ENCODE peak calls at places on chromosomes 16 and 17, in seven cellular contexts. E is NCI-H1417, O is HTR-8/SVneo, W is right cardiac atrium, N is sciatic nerve, H is T-helper 2 cell, B is GM10248. K is an unnamed sample.

GRCh38 chr16:29863669-29863984 is 601 bp upstream of the CDIPT start:
- DNase-seq in E (no peak), O (no peak), W (no peak), N (no peak), H (no peak), B (no peak), K (no peak)

GRCh38 chr17:80695979-80696378 is 151.3 kb downstream of the RPTOR start:
- DNase-seq in E (no peak), O (no peak), W (no peak), N (no peak), H (no peak), B (no peak), K (no peak)

GRCh38 chr17:9192010-9192409 is 170.7 kb downstream of the NTN1 start:
- DNase-seq in E (no peak), O (no peak), W (no peak), N (no peak), H (no peak), B (no peak), K (no peak)

GRCh38 chr16:28990375-28991040 is 5.7 kb downstream of the LAT start:
- DNase-seq in E (no peak), O (no peak), W (no peak), N (no peak), H (peak), B (no peak), K (no peak)

GRCh38 chr17:59753522-59754467 is 46.3 kb downstream of the VMP1 start:
- DNase-seq in E (peak), O (peak), W (no peak), N (no peak), H (peak), B (peak), K (peak)

GRCh38 chr17:38727661-38728220 is 2.4 kb upstream of the CISD3 start:
- DNase-seq in E (no peak), O (no peak), W (no peak), N (no peak), H (peak), B (no peak), K (no peak)

GRCh38 chr16:4970010-4970409 is 11.9 kb downstream of the SEC14L5 start:
- DNase-seq in E (no peak), O (no peak), W (no peak), N (no peak), H (no peak), B (no peak), K (no peak)

GRCh38 chr16:27404163-27404823 is 2.3 kb downstream of the IL21R start:
- DNase-seq in E (no peak), O (no peak), W (no peak), N (no peak), H (peak), B (no peak), K (no peak)

GRCh38 chr16:1961651-1962067 is 2.3 kb downstream of the NDUFB10 start:
- DNase-seq in E (peak), O (no peak), W (no peak), N (no peak), H (peak), B (no peak), K (no peak)

GRCh38 chr17:47694018-47694817 is at the start of gene TBKBP1:
- DNase-seq in E (peak), O (peak), W (peak), N (peak), H (peak), B (peak), K (peak)

GRCh38 chr17:41864498-41864836 is 756 bp downstream of the KLHL11 start:
- DNase-seq in E (no peak), O (peak), W (no peak), N (no peak), H (no peak), B (no peak), K (no peak)

GRCh38 chr16:55496509-55497145 is 12.2 kb upstream of the LPCAT2 start:
- DNase-seq in E (no peak), O (no peak), W (no peak), N (no peak), H (no peak), B (no peak), K (no peak)

GRCh38 chr17:51121620-51122472 is 1.2 kb upstream of the SPAG9 start:
- DNase-seq in E (peak), O (peak), W (peak), N (peak), H (peak), B (peak), K (peak)

GRCh38 chr17:33983824-33984574 is 271.1 kb upstream of the CCL2 start:
- DNase-seq in E (no peak), O (no peak), W (no peak), N (no peak), H (no peak), B (no peak), K (no peak)

GRCh38 chr16:30887927-30888326 is 6.0 kb downstream of the BCL7C start:
- DNase-seq in E (no peak), O (no peak), W (no peak), N (no peak), H (no peak), B (no peak), K (no peak)

GRCh38 chr17:72466199-72466598 is 345.4 kb downstream of the SOX9 start:
- DNase-seq in E (peak), O (peak), W (no peak), N (no peak), H (no peak), B (peak), K (peak)

GRCh38 chr16:87178977-87179376 is 138.2 kb downstream of the C16orf95 start:
- DNase-seq in E (no peak), O (peak), W (peak), N (peak), H (no peak), B (no peak), K (no peak)

GRCh38 chr17:63848834-63849689 is 6.6 kb upstream of the SMARCD2 start:
- DNase-seq in E (no peak), O (peak), W (peak), N (peak), H (peak), B (peak), K (peak)

GRCh38 chr17:59859444-59860025 is 33.2 kb downstream of the TUBD1 start:
- DNase-seq in E (peak), O (no peak), W (no peak), N (no peak), H (peak), B (peak), K (no peak)

GRCh38 chr16:68339214-68339613 is 28.4 kb downstream of the PRMT7 start:
- DNase-seq in E (no peak), O (no peak), W (no peak), N (no peak), H (no peak), B (no peak), K (no peak)

GRCh38 chr17:69592692-69593350 is 178.3 kb downstream of the MAP2K6 start:
- DNase-seq in E (no peak), O (peak), W (no peak), N (no peak), H (no peak), B (no peak), K (no peak)

GRCh38 chr16:86883583-86884188 is 305.3 kb downstream of the FOXL1 start:
- DNase-seq in E (peak), O (no peak), W (no peak), N (no peak), H (no peak), B (no peak), K (no peak)

GRCh38 chr16:12646490-12647274 is 157.0 kb downstream of the CPPED1 start:
- DNase-seq in E (no peak), O (no peak), W (peak), N (peak), H (peak), B (no peak), K (no peak)

GRCh38 chr17:29567362-29568330 is 809 bp upstream of the ABHD15 start:
- DNase-seq in E (peak), O (no peak), W (peak), N (peak), H (peak), B (peak), K (peak)

GRCh38 chr17:69358688-69359596 is 32.0 kb upstream of the ABCA5 start:
- DNase-seq in E (peak), O (no peak), W (no peak), N (no peak), H (peak), B (no peak), K (no peak)

GRCh38 chr17:21021208-21021803 is 21.5 kb downstream of the USP22 start:
- DNase-seq in E (no peak), O (no peak), W (no peak), N (peak), H (no peak), B (no peak), K (no peak)

GRCh38 chr16:70438983-70439862 is at the start of gene ST3GAL2:
- DNase-seq in E (peak), O (peak), W (peak), N (peak), H (peak), B (peak), K (peak)

GRCh38 chr17:9090641-9091096 is 69.4 kb downstream of the NTN1 start:
- DNase-seq in E (no peak), O (no peak), W (peak), N (no peak), H (no peak), B (no peak), K (no peak)

GRCh38 chr16:11109551-11109950 is 146.5 kb downstream of the SOCS1 start:
- DNase-seq in E (no peak), O (no peak), W (no peak), N (no peak), H (no peak), B (no peak), K (no peak)

GRCh38 chr17:78380370-78380769 is 1.9 kb downstream of the PGS1 start:
- DNase-seq in E (no peak), O (no peak), W (no peak), N (no peak), H (peak), B (no peak), K (no peak)

K was measured in PC-9.